ENCODE peak calls at places on chromosomes 4 and X, in eight cellular contexts. One of them, this sample, is unnamed.

GRCh38 chrX:150257348-150258175 is 105.6 kb upstream of the MAMLD1 start:
- DNase-seq in CD8-positive, alpha-beta memory T cell: no peak
- DNase-seq in anterior cingulate cortex: no peak
- DNase-seq in COR-L47: no peak
- DNase-seq in ELR: no peak
- DNase-seq in psoas muscle: no peak
- DNase-seq in kidney glomerular epithelial cell: no peak
- DNase-seq in smooth muscle cell of the brain vasculature: no peak
- DNase-seq in this sample: no peak

GRCh38 chr4:141668200-141668599 is 31.8 kb downstream of the IL15 start:
- DNase-seq in CD8-positive, alpha-beta memory T cell: no peak
- DNase-seq in anterior cingulate cortex: no peak
- DNase-seq in COR-L47: no peak
- DNase-seq in ELR: no peak
- DNase-seq in psoas muscle: no peak
- DNase-seq in kidney glomerular epithelial cell: no peak
- DNase-seq in smooth muscle cell of the brain vasculature: no peak
- DNase-seq in this sample: no peak

GRCh38 chrX:138191998-138192397 is 519.5 kb downstream of the FGF13 start:
- DNase-seq in CD8-positive, alpha-beta memory T cell: no peak
- DNase-seq in anterior cingulate cortex: peak; percentile 0
- DNase-seq in COR-L47: peak; percentile 14
- DNase-seq in ELR: peak; percentile 11
- DNase-seq in psoas muscle: no peak
- DNase-seq in kidney glomerular epithelial cell: peak; percentile 0
- DNase-seq in smooth muscle cell of the brain vasculature: no peak
- DNase-seq in this sample: peak; percentile 13

GRCh38 chrX:153029162-153029561 is 27.1 kb upstream of the PNMA3 start:
- DNase-seq in CD8-positive, alpha-beta memory T cell: no peak
- DNase-seq in anterior cingulate cortex: no peak
- DNase-seq in COR-L47: no peak
- DNase-seq in ELR: no peak
- DNase-seq in psoas muscle: no peak
- DNase-seq in kidney glomerular epithelial cell: no peak
- DNase-seq in smooth muscle cell of the brain vasculature: no peak
- DNase-seq in this sample: no peak

GRCh38 chr4:146981651-146982050 is 36.0 kb upstream of the TTC29 start:
- DNase-seq in CD8-positive, alpha-beta memory T cell: no peak
- DNase-seq in anterior cingulate cortex: no peak
- DNase-seq in COR-L47: no peak
- DNase-seq in ELR: peak; percentile 6
- DNase-seq in psoas muscle: no peak
- DNase-seq in kidney glomerular epithelial cell: peak; percentile 60
- DNase-seq in smooth muscle cell of the brain vasculature: no peak
- DNase-seq in this sample: no peak

GRCh38 chr4:86108152-86108551 is 251.7 kb downstream of the MAPK10 start:
- DNase-seq in CD8-positive, alpha-beta memory T cell: no peak
- DNase-seq in anterior cingulate cortex: no peak
- DNase-seq in COR-L47: no peak
- DNase-seq in ELR: peak; percentile 10
- DNase-seq in psoas muscle: no peak
- DNase-seq in kidney glomerular epithelial cell: no peak
- DNase-seq in smooth muscle cell of the brain vasculature: no peak
- DNase-seq in this sample: peak; percentile 43

GRCh38 chr4:25814323-25814722 is 48.5 kb downstream of the SEL1L3 start:
- DNase-seq in CD8-positive, alpha-beta memory T cell: no peak
- DNase-seq in anterior cingulate cortex: no peak
- DNase-seq in COR-L47: no peak
- DNase-seq in ELR: peak; percentile 43
- DNase-seq in psoas muscle: peak; percentile 57
- DNase-seq in kidney glomerular epithelial cell: no peak
- DNase-seq in smooth muscle cell of the brain vasculature: no peak
- DNase-seq in this sample: peak; percentile 84

GRCh38 chrX:40058719-40059118 is 39.0 kb downstream of the BCOR start:
- DNase-seq in CD8-positive, alpha-beta memory T cell: no peak
- DNase-seq in anterior cingulate cortex: no peak
- DNase-seq in COR-L47: peak; percentile 72
- DNase-seq in ELR: no peak
- DNase-seq in psoas muscle: no peak
- DNase-seq in kidney glomerular epithelial cell: no peak
- DNase-seq in smooth muscle cell of the brain vasculature: no peak
- DNase-seq in this sample: no peak